ENCODE peak calls at places on chromosomes 4 and X, in six cellular contexts. One of them, this sample, is unnamed.

GRCh38 chr4:123705419-123705818 is 308.8 kb downstream of the SPRY1 start:
- DNase-seq in AG04450: no peak
- DNase-seq in lower lobe of right lung: no peak
- DNase-seq in PC-3: no peak
- DNase-seq in stomach: no peak
- DNase-seq in Panc1: no peak
- DNase-seq in this sample: no peak

GRCh38 chr4:54784188-54784671 is 126.5 kb downstream of the KIT start:
- DNase-seq in AG04450: peak
- DNase-seq in lower lobe of right lung: peak
- DNase-seq in PC-3: no peak
- DNase-seq in stomach: peak
- DNase-seq in Panc1: no peak
- DNase-seq in this sample: no peak

GRCh38 chrX:133265331-133265730 is 47.2 kb upstream of the TFDP3 start:
- DNase-seq in AG04450: no peak
- DNase-seq in lower lobe of right lung: peak
- DNase-seq in PC-3: no peak
- DNase-seq in stomach: no peak
- DNase-seq in Panc1: no peak
- DNase-seq in this sample: no peak

GRCh38 chr4:56324011-56324610 is 63.2 kb downstream of the AASDH start:
- DNase-seq in AG04450: no peak
- DNase-seq in lower lobe of right lung: no peak
- DNase-seq in PC-3: no peak
- DNase-seq in stomach: no peak
- DNase-seq in Panc1: no peak
- DNase-seq in this sample: no peak

GRCh38 chrX:1053072-1053471 is 159.4 kb downstream of the CRLF2 start:
- DNase-seq in AG04450: no peak
- DNase-seq in lower lobe of right lung: no peak
- DNase-seq in PC-3: no peak
- DNase-seq in stomach: no peak
- DNase-seq in Panc1: no peak
- DNase-seq in this sample: no peak

GRCh38 chr4:102789317-102789717 is 28.5 kb upstream of the MANBA start:
- DNase-seq in AG04450: peak
- DNase-seq in lower lobe of right lung: no peak
- DNase-seq in PC-3: peak
- DNase-seq in stomach: no peak
- DNase-seq in Panc1: no peak
- DNase-seq in this sample: peak

GRCh38 chrX:34598360-34598759 is 58.7 kb downstream of the TMEM47 start:
- DNase-seq in AG04450: no peak
- DNase-seq in lower lobe of right lung: no peak
- DNase-seq in PC-3: no peak
- DNase-seq in stomach: no peak
- DNase-seq in Panc1: no peak
- DNase-seq in this sample: no peak

GRCh38 chr4:112031712-112032328 is 113.4 kb upstream of the FAM241A start:
- DNase-seq in AG04450: peak
- DNase-seq in lower lobe of right lung: no peak
- DNase-seq in PC-3: peak
- DNase-seq in stomach: no peak
- DNase-seq in Panc1: peak
- DNase-seq in this sample: peak

GRCh38 chrX:71846429-71846828 is 64.2 kb upstream of the NHSL2 start:
- DNase-seq in AG04450: no peak
- DNase-seq in lower lobe of right lung: no peak
- DNase-seq in PC-3: no peak
- DNase-seq in stomach: no peak
- DNase-seq in Panc1: no peak
- DNase-seq in this sample: no peak

GRCh38 chr4:185803015-185803414 is 9.0 kb downstream of the SORBS2 start:
- DNase-seq in AG04450: no peak
- DNase-seq in lower lobe of right lung: no peak
- DNase-seq in PC-3: no peak
- DNase-seq in stomach: no peak
- DNase-seq in Panc1: no peak
- DNase-seq in this sample: no peak

GRCh38 chr4:10087152-10087791 is 29.3 kb downstream of the WDR1 start:
- DNase-seq in AG04450: no peak
- DNase-seq in lower lobe of right lung: peak
- DNase-seq in PC-3: no peak
- DNase-seq in stomach: no peak
- DNase-seq in Panc1: no peak
- DNase-seq in this sample: no peak

GRCh38 chrX:17769701-17770269 is 32.5 kb downstream of the SCML1 start:
- DNase-seq in AG04450: no peak
- DNase-seq in lower lobe of right lung: no peak
- DNase-seq in PC-3: no peak
- DNase-seq in stomach: no peak
- DNase-seq in Panc1: no peak
- DNase-seq in this sample: no peak

GRCh38 chr4:88937081-88937480 is 119.9 kb downstream of the FAM13A start:
- DNase-seq in AG04450: no peak
- DNase-seq in lower lobe of right lung: no peak
- DNase-seq in PC-3: peak
- DNase-seq in stomach: no peak
- DNase-seq in Panc1: no peak
- DNase-seq in this sample: peak

GRCh38 chr4:42778349-42778748 is 114.2 kb upstream of the GRXCR1 start:
- DNase-seq in AG04450: no peak
- DNase-seq in lower lobe of right lung: no peak
- DNase-seq in PC-3: no peak
- DNase-seq in stomach: no peak
- DNase-seq in Panc1: no peak
- DNase-seq in this sample: no peak

GRCh38 chr4:27007507-27007906 is 146.9 kb downstream of the STIM2 start:
- DNase-seq in AG04450: no peak
- DNase-seq in lower lobe of right lung: no peak
- DNase-seq in PC-3: no peak
- DNase-seq in stomach: no peak
- DNase-seq in Panc1: no peak
- DNase-seq in this sample: no peak

GRCh38 chrX:4322916-4323315 is 609.5 kb upstream of the PRKX start:
- DNase-seq in AG04450: no peak
- DNase-seq in lower lobe of right lung: no peak
- DNase-seq in PC-3: peak
- DNase-seq in stomach: no peak
- DNase-seq in Panc1: no peak
- DNase-seq in this sample: no peak

GRCh38 chrX:79078114-79078513 is 66.4 kb upstream of the GPR174 start:
- DNase-seq in AG04450: no peak
- DNase-seq in lower lobe of right lung: no peak
- DNase-seq in PC-3: peak
- DNase-seq in stomach: no peak
- DNase-seq in Panc1: no peak
- DNase-seq in this sample: no peak

GRCh38 chr4:7206856-7207567 is 14.7 kb downstream of the SORCS2 start:
- DNase-seq in AG04450: peak
- DNase-seq in lower lobe of right lung: peak
- DNase-seq in PC-3: peak
- DNase-seq in stomach: peak
- DNase-seq in Panc1: no peak
- DNase-seq in this sample: no peak

GRCh38 chr4:169225058-169225751 is 45.6 kb downstream of the SH3RF1 start:
- DNase-seq in AG04450: peak
- DNase-seq in lower lobe of right lung: no peak
- DNase-seq in PC-3: peak
- DNase-seq in stomach: no peak
- DNase-seq in Panc1: peak
- DNase-seq in this sample: peak

GRCh38 chr4:119493419-119493818 is 135.2 kb downstream of the PDE5A start:
- DNase-seq in AG04450: no peak
- DNase-seq in lower lobe of right lung: no peak
- DNase-seq in PC-3: peak
- DNase-seq in stomach: no peak
- DNase-seq in Panc1: no peak
- DNase-seq in this sample: peak

GRCh38 chr4:60884545-60884944 is 315.6 kb upstream of the ADGRL3 start:
- DNase-seq in AG04450: no peak
- DNase-seq in lower lobe of right lung: no peak
- DNase-seq in PC-3: no peak
- DNase-seq in stomach: no peak
- DNase-seq in Panc1: no peak
- DNase-seq in this sample: no peak
- H3K4me3 ChIP-seq in AG04450: no peak
- H3K4me3 ChIP-seq in lower lobe of right lung: no peak
- H3K4me3 ChIP-seq in PC-3: no peak
- H3K4me3 ChIP-seq in stomach: no peak
- H3K4me3 ChIP-seq in Panc1: no peak
- H3K4me3 ChIP-seq in this sample: no peak

GRCh38 chr4:5566526-5566925 is 141.8 kb downstream of the EVC2 start:
- DNase-seq in AG04450: no peak
- DNase-seq in lower lobe of right lung: no peak
- DNase-seq in PC-3: no peak
- DNase-seq in stomach: no peak
- DNase-seq in Panc1: no peak
- DNase-seq in this sample: no peak

GRCh38 chr4:5568336-5568735 is 140.0 kb downstream of the EVC2 start:
- DNase-seq in AG04450: no peak
- DNase-seq in lower lobe of right lung: no peak
- DNase-seq in PC-3: no peak
- DNase-seq in stomach: no peak
- DNase-seq in Panc1: no peak
- DNase-seq in this sample: no peak

GRCh38 chr4:5561286-5561685 is 147.1 kb downstream of the EVC2 start:
- DNase-seq in AG04450: no peak
- DNase-seq in lower lobe of right lung: no peak
- DNase-seq in PC-3: no peak
- DNase-seq in stomach: no peak
- DNase-seq in Panc1: no peak
- DNase-seq in this sample: no peak

GRCh38 chr4:5566991-5567390 is 141.4 kb downstream of the EVC2 start:
- DNase-seq in AG04450: no peak
- DNase-seq in lower lobe of right lung: no peak
- DNase-seq in PC-3: no peak
- DNase-seq in stomach: no peak
- DNase-seq in Panc1: no peak
- DNase-seq in this sample: no peak

DNA sequence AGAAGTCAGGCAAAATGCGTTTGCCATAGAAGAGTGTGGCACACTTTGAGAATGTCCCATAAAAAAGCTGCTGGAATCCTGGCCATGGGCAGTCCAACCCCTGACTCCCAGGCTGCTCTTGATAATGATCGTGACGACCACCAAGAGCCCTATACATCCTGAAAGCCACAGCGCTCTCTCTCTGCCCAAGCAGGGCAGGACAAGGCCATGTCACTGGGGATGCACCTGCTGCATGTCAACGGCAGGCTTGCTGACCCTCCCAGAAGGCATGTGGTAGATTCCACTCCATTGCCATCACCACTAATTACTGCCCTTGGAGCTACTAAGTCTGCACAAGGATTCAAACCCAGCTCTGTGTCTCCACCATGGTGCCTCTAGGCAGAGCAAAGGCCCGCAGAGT is 144.5 kb downstream of the EVC2 start:
- DNase-seq in AG04450: no peak
- DNase-seq in lower lobe of right lung: no peak
- DNase-seq in PC-3: no peak
- DNase-seq in stomach: no peak
- DNase-seq in Panc1: no peak
- DNase-seq in this sample: no peak
- TF ChIP-seq CTCF in AG04450: no peak
- TF ChIP-seq CTCF in lower lobe of right lung: no peak
- TF ChIP-seq CTCF in PC-3: no peak
- TF ChIP-seq CTCF in stomach: no peak
- TF ChIP-seq CTCF in Panc1: no peak
- TF ChIP-seq CTCF in this sample: no peak

DNA sequence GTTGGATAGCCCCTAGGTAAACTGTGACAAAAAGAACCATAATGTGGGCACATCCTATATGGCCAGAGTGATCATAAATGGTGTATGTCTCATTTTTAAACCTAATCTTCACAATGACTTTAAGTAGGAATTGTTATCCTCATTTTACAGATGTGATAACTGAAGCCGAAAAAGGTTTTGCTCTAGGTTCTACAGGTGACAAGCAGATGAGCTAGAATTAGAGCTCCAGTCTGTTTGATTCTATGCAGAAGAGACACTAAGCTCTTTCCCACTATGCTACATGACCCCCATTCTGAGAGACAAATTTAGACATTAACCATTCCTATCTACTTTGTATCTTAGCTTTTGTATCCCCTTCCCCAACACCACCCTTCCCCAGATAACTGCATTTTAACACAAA is 2.0 kb downstream of the AREG start:
- DNase-seq in AG04450: no peak
- DNase-seq in lower lobe of right lung: no peak
- DNase-seq in PC-3: no peak
- DNase-seq in stomach: no peak
- DNase-seq in Panc1: no peak
- DNase-seq in this sample: no peak
- H3K4me3 ChIP-seq in AG04450: no peak
- H3K4me3 ChIP-seq in lower lobe of right lung: no peak
- H3K4me3 ChIP-seq in PC-3: peak
- H3K4me3 ChIP-seq in stomach: no peak
- H3K4me3 ChIP-seq in Panc1: no peak
- H3K4me3 ChIP-seq in this sample: peak

GRCh38 chrX:41459714-41460113 is 12.6 kb downstream of the NYX start:
- DNase-seq in AG04450: no peak
- DNase-seq in lower lobe of right lung: no peak
- DNase-seq in PC-3: peak
- DNase-seq in stomach: no peak
- DNase-seq in Panc1: no peak
- DNase-seq in this sample: no peak

GRCh38 chrX:41452972-41453371 is 5.8 kb downstream of the NYX start:
- DNase-seq in AG04450: no peak
- DNase-seq in lower lobe of right lung: no peak
- DNase-seq in PC-3: no peak
- DNase-seq in stomach: no peak
- DNase-seq in Panc1: no peak
- DNase-seq in this sample: no peak

GRCh38 chrX:41452565-41452964 is 5.4 kb downstream of the NYX start:
- DNase-seq in AG04450: no peak
- DNase-seq in lower lobe of right lung: no peak
- DNase-seq in PC-3: no peak
- DNase-seq in stomach: no peak
- DNase-seq in Panc1: no peak
- DNase-seq in this sample: no peak

DNA sequence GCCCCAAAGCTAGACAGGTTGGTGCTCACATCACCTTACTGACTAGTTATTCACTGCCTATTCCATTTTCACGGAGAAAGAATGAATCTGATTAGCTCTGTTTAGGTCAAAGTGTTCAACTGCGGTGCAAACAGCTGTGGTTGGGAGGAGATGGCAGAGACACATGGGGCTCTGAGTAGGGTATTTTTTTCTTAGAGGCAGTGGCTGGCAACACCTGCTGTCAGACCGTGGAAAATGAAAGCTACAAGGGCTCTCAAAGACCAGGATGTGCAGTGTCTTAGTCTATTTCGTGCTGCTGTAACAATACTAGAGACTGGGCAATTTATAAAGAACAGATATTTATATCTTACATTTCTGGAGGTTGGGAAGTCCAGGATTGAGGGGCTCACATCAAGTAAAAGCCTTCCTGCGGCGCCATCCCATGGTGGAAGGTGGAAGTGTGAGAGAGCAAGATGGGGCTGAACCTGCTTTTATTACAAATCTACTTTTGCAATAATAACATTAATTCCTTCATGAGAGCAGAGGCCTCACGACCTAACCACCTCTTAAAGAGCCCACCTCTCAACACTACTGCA is 10.6 kb downstream of the NYX start:
- DNase-seq in AG04450: no peak
- DNase-seq in lower lobe of right lung: no peak
- DNase-seq in PC-3: peak
- DNase-seq in stomach: no peak
- DNase-seq in Panc1: no peak
- DNase-seq in this sample: no peak
- TF ChIP-seq CTCF in AG04450: no peak
- TF ChIP-seq CTCF in lower lobe of right lung: no peak
- TF ChIP-seq CTCF in PC-3: peak
- TF ChIP-seq CTCF in stomach: no peak
- TF ChIP-seq CTCF in Panc1: no peak
- TF ChIP-seq CTCF in this sample: no peak

This sample was measured in epithelial cell of esophagus.